ENCODE peak calls at places on chromosomes 11 and 22, in seven cellular contexts. Y is cardiac muscle cell, D is fibroblast of the aortic adventitia, U is colonic mucosa, I is glutamatergic neuron, T is hepatocyte, V is astrocyte of the spinal cord. W is an unnamed sample.
A peak's percentile ranks its signal among the peaks of the same experiment; 100 is the strongest.

GRCh38 chr11:77127969-77128691 is at the start of gene MYO7A:
- DNase-seq in Y (peak; percentile 93), D (no peak), U (peak; percentile 61), I (peak; percentile 86), T (peak; percentile 94), V (no peak), W (peak; percentile 33)

GRCh38 chr11:60378359-60378758 is at the start of gene MS4A7:
- DNase-seq in Y (no peak), D (no peak), U (no peak), I (no peak), T (no peak), V (no peak), W (no peak)

GRCh38 chr11:2528301-2529050 is 83.7 kb downstream of the KCNQ1 start:
- DNase-seq in Y (no peak), D (no peak), U (no peak), I (peak; percentile 11), T (peak; percentile 54), V (no peak), W (no peak)

GRCh38 chr11:21909145-21909544 is 283.7 kb upstream of the ANO5 start:
- DNase-seq in Y (no peak), D (no peak), U (no peak), I (no peak), T (peak; percentile 21), V (no peak), W (no peak)

GRCh38 chr11:61553373-61554171 is 27.3 kb downstream of the SYT7 start:
- DNase-seq in Y (peak; percentile 29), D (no peak), U (no peak), I (peak; percentile 65), T (peak; percentile 35), V (no peak), W (no peak)

GRCh38 chr11:23079382-23079813 is 219.1 kb upstream of the CCDC179 start:
- DNase-seq in Y (no peak), D (no peak), U (no peak), I (no peak), T (no peak), V (peak; percentile 66), W (no peak)

GRCh38 chr11:105935791-105936190 is 86.2 kb downstream of the MSANTD4 start:
- DNase-seq in Y (peak; percentile 2), D (no peak), U (no peak), I (no peak), T (no peak), V (peak; percentile 61), W (no peak)

GRCh38 chr11:76408171-76408965 is 27.2 kb downstream of the GVQW3 start:
- DNase-seq in Y (no peak), D (no peak), U (no peak), I (no peak), T (no peak), V (no peak), W (no peak)

GRCh38 chr11:108654994-108655631 is 9.8 kb upstream of the DDX10 start:
- DNase-seq in Y (peak; percentile 61), D (peak; percentile 70), U (peak; percentile 63), I (no peak), T (peak; percentile 56), V (peak; percentile 66), W (peak; percentile 46)

GRCh38 chr11:128290106-128290840 is 297.1 kb downstream of the ETS1 start:
- DNase-seq in Y (peak; percentile 81), D (peak; percentile 92), U (peak; percentile 80), I (peak; percentile 44), T (peak; percentile 88), V (peak; percentile 84), W (peak; percentile 57)

GRCh38 chr11:125281831-125282595 is 117.5 kb downstream of the PKNOX2 start:
- DNase-seq in Y (no peak), D (no peak), U (no peak), I (no peak), T (no peak), V (no peak), W (no peak)

GRCh38 chr11:9039194-9039593 is 35.4 kb upstream of the NRIP3 start:
- DNase-seq in Y (no peak), D (no peak), U (no peak), I (no peak), T (peak; percentile 24), V (peak; percentile 9), W (no peak)

GRCh38 chr11:33564856-33565453 is 135.7 kb downstream of the C11orf91 start:
- DNase-seq in Y (no peak), D (no peak), U (no peak), I (no peak), T (no peak), V (no peak), W (no peak)

DNA sequence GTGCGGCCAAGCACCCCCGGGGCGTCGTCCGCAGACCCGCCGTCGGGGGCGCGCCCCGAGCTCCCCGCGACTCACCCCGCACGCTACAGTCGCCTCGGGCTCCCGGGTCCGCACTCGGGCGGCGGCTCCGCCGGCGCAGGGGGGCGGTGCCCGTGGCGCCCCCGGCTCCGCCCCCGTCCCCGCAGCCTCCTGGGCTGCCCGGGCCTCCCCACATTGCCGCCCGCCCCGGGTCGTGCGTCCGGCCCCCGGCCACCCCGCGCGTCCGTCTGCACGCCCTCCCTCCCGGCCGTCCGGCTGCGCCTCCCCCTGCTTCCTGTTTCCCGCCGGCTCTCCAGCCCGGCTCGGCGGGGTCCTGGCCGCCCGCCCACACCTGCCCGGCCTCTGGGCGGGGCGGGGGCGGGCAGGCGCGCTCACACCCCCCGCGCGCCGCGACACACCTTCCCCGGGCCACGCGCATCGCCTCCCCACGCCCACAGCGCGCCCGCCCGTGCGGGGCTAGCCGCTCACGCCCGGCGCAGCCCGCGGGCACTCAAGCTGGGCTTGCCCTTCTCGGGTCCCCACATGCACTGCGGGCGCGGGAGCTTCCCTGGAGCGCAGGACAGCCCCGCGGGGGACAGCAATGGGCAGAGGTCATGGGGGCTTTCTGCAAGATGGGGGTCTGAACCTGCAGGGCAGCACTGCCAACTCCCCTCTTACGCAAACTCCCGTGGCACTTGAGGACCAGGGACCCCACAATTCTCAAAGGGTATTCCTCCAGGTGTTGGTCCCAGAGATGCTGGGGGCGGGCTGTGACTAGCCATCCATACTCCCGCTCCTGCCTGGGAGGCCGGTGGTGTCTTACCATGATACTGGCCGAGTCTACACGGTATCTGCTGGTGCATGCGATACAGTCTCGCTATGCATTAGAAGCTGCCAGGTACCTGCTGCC is at the start of gene CARD10:
- DNase-seq in Y (peak; percentile 49), D (no peak), U (peak; percentile 62), I (no peak), T (peak; percentile 74), V (no peak), W (peak; percentile 65)
- TF ChIP-seq CTCF in Y (no peak), D (no peak), U (no peak), I (no peak), T (no peak), V (no peak), W (no peak)

DNA sequence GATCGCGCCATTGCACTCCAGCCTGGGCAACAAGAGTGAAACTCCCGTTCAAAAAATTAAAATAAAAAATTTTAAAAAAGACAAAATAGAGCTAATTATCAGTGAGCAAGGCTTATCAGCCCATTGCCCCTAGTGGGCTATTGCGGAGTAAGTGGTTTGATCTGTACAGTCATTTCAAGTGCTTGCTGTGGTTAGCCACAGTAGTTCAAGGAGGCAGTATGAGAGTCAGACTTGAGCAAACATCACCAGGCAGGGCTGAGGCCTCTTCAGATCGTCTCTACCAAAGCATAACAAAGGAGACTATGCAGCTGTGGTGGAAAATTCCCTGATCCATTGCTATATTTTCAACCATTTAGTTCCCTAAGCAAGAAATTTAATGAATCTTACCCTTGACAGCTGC is 4.3 kb upstream of the SBF2 start:
- DNase-seq in Y (peak; percentile 32), D (peak; percentile 46), U (no peak), I (no peak), T (no peak), V (peak; percentile 93), W (no peak)
- TF ChIP-seq CTCF in Y (peak; percentile 32), D (peak; percentile 24), U (no peak), I (no peak), T (no peak), V (peak; percentile 43), W (no peak)

DNA sequence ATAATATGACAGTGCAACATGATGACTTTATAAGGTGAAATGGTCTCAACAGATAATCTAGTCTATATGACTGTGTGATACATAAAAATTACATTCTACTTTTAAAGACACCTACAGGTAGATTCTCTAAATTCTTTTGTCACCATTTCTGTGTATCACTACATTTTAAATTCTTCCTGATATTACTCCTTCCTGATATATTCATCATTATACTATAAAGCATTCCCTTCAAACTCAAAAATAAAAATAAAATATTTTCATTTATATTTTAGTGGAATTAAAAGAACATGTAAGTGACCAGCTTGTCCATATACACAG is 1062.3 kb downstream of the DLG2 start:
- DNase-seq in Y (no peak), D (no peak), U (no peak), I (no peak), T (no peak), V (no peak), W (no peak)
- TF ChIP-seq CTCF in Y (no peak), D (no peak), U (no peak), I (peak; percentile 18), T (no peak), V (no peak), W (peak; percentile 48)

DNA sequence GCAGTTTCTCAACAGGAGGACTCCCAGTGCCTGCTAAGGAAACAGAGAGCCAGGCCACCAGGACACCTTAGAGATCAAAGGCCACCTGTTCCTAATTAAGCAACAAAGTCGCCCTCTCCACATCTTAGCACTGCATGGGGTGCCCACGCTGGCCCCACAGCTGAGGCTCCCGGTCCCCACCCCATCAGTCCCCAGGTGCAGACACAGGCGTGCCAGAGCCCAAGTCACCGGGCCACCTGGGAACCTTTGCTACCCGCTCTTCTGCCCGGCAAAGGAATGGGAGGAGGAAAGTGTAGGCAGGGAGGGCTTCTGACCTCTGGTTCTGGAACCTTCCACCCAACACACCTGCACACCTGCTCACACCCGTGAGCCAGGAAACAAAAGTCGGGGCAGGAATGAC is 85.5 kb upstream of the PRR5 start:
- DNase-seq in Y (no peak), D (no peak), U (no peak), I (no peak), T (no peak), V (no peak), W (no peak)
- TF ChIP-seq CTCF in Y (no peak), D (no peak), U (no peak), I (no peak), T (no peak), V (no peak), W (no peak)

GRCh38 chr11:115503083-115503885 is 931 bp downstream of the CADM1 start:
- DNase-seq in Y (peak; percentile 86), D (no peak), U (peak; percentile 67), I (peak; percentile 61), T (peak; percentile 84), V (peak; percentile 73), W (peak; percentile 69)
- TF ChIP-seq CTCF in Y (peak; percentile 24), D (no peak), U (no peak), I (no peak), T (peak; percentile 57), V (peak; percentile 52), W (no peak)

DNA sequence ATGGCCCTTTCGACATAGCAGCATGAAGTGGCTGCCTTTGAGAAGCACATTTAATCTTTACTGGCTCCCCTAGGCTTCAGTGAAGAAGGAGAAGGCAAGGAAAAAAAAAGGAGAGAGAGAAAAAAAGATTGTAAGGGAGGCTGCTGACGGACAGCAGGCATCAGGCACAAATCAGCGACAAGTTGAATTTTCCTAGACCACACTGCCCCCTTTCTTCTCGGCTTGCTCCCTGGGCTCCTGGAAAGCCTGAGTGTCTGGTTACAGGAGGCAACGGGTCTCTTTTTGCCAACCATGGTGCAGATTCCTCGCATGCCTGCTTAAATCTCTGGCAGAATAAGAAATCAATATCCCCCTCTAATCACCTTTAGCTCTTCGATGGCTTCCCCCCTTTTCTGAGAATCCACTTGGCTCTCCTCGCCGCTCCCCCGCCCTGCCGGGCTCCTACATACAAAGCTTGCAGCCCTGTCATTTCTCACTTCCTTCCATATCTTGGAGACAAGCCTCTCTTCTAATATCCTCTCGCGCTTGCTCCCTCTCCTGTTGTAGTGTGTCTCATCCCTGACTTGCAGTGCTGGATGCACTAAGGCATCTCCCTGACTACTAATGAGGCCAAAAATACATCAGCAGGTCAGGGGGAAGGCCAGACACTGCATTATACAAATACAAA is 14.3 kb downstream of the BLID start:
- DNase-seq in Y (peak; percentile 87), D (peak; percentile 89), U (peak; percentile 28), I (peak; percentile 45), T (peak; percentile 81), V (peak; percentile 89), W (peak; percentile 61)
- TF ChIP-seq CTCF in Y (peak; percentile 69), D (peak; percentile 67), U (peak; percentile 15), I (no peak), T (peak; percentile 70), V (peak; percentile 60), W (peak; percentile 18)

W was measured in endothelial cell.